ENCODE peak calls at places on chromosomes 12 and 14, in eight cellular contexts. K is body of pancreas; W is CD8-positive, alpha-beta T cell; R is stomach; P is tibial artery; C is cardiac muscle cell; O is endothelial cell of umbilical vein; Q is fibroblast of lung. A is an unnamed sample.

GRCh38 chr14:60970146-60970545 is 10.7 kb downstream of the TRMT5 start:
- DNase-seq in O (no peak), K (no peak), R (no peak), W (no peak), P (no peak), C (no peak), Q (no peak), A (no peak)

GRCh38 chr14:96255501-96256366 is at the start of gene BDKRB1:
- DNase-seq in W (no peak), O (no peak), K (no peak), C (no peak), R (no peak), P (no peak), Q (peak; percentile 92), A (no peak)

GRCh38 chr12:52867636-52868035 is 18.8 kb upstream of the KRT78 start:
- DNase-seq in C (no peak), O (peak; percentile 42), P (peak; percentile 75), Q (no peak), K (peak; percentile 65), W (peak; percentile 39), R (peak; percentile 59), A (no peak)

GRCh38 chr12:88684170-88684569 is 103.9 kb upstream of the KITLG start:
- DNase-seq in K (no peak), P (no peak), R (no peak), W (no peak), Q (no peak), O (no peak), C (no peak), A (no peak)

GRCh38 chr14:59004012-59004411 is 184.5 kb upstream of the DAAM1 start:
- DNase-seq in P (no peak), Q (no peak), W (no peak), R (no peak), O (no peak), K (no peak), C (peak; percentile 14), A (no peak)

GRCh38 chr14:32576088-32576795 is 247.1 kb downstream of the AKAP6 start:
- DNase-seq in K (peak; percentile 65), W (peak; percentile 7), O (peak; percentile 57), Q (peak; percentile 49), R (peak; percentile 39), P (no peak), C (peak; percentile 70), A (peak; percentile 26)

GRCh38 chr12:124201248-124201647 is 93.6 kb upstream of the RFLNA start:
- DNase-seq in O (no peak), C (no peak), W (no peak), P (no peak), Q (no peak), K (no peak), R (no peak), A (no peak)

GRCh38 chr14:94412671-94413638 is 24.6 kb upstream of the SERPINA1 start:
- DNase-seq in W (no peak), Q (no peak), R (peak; percentile 49), P (no peak), O (no peak), C (no peak), K (no peak), A (no peak)

GRCh38 chr14:21299562-21300130 is 19.8 kb downstream of the RPGRIP1 start:
- DNase-seq in K (no peak), P (no peak), C (no peak), O (no peak), Q (no peak), W (no peak), R (no peak), A (no peak)

GRCh38 chr12:106138646-106139421 is at the start of gene NUAK1:
- DNase-seq in R (peak; percentile 54), K (peak; percentile 68), W (no peak), P (peak; percentile 81), C (peak; percentile 87), Q (peak; percentile 84), O (peak; percentile 86), A (no peak)

GRCh38 chr12:83848702-83849101 is 1063.9 kb downstream of the SLC6A15 start:
- DNase-seq in C (no peak), P (no peak), Q (no peak), O (no peak), W (no peak), R (no peak), K (no peak), A (no peak)

GRCh38 chr12:72296389-72296788 is 24.2 kb downstream of the TRHDE start:
- DNase-seq in K (no peak), R (no peak), P (no peak), C (no peak), O (no peak), W (no peak), Q (peak; percentile 96), A (no peak)

GRCh38 chr12:57420482-57420881 is 10.4 kb downstream of the R3HDM2 start:
- DNase-seq in O (no peak), W (no peak), K (no peak), R (no peak), C (no peak), Q (no peak), P (no peak), A (no peak)

GRCh38 chr12:69331846-69332684 is 16.1 kb upstream of the LYZ start:
- DNase-seq in P (no peak), C (no peak), R (no peak), K (no peak), Q (no peak), O (no peak), W (no peak), A (no peak)

GRCh38 chr12:76666272-76666845 is 97.6 kb upstream of the ZDHHC17 start:
- DNase-seq in P (no peak), W (no peak), Q (no peak), C (no peak), O (no peak), K (no peak), R (no peak), A (peak; percentile 9)

GRCh38 chr12:19507823-19508222 is 68.5 kb downstream of the AEBP2 start:
- DNase-seq in W (no peak), O (peak; percentile 75), P (no peak), R (no peak), Q (no peak), C (no peak), K (no peak), A (no peak)

GRCh38 chr12:54723653-54724256 is 75.6 kb upstream of the DCD start:
- DNase-seq in K (no peak), W (no peak), Q (peak; percentile 0), P (no peak), C (peak; percentile 23), O (peak; percentile 24), R (no peak), A (peak; percentile 5)

GRCh38 chr14:84657866-84658385 is 872.0 kb upstream of the FLRT2 start:
- DNase-seq in K (no peak), R (no peak), W (no peak), P (no peak), Q (no peak), O (no peak), C (peak; percentile 1), A (peak; percentile 64)

GRCh38 chr12:28172434-28173030 is 17.7 kb upstream of the CCDC91 start:
- DNase-seq in O (peak; percentile 73), W (no peak), Q (peak; percentile 58), P (no peak), C (peak; percentile 36), K (peak; percentile 48), R (peak; percentile 31), A (peak; percentile 51)

GRCh38 chr14:103890836-103891666 is 37.2 kb upstream of the TDRD9 start:
- DNase-seq in C (no peak), R (peak; percentile 83), Q (no peak), O (no peak), P (no peak), K (peak; percentile 93), W (no peak), A (no peak)
- H3K27ac ChIP-seq in C (no peak overlapping the region), R (peak overlapping the region; percentile 87), Q (no peak overlapping the region), O (no peak overlapping the region), P (no peak overlapping the region), K (peak overlapping the region; percentile 92), W (no peak overlapping the region), A (no peak overlapping the region)

GRCh38 chr14:81363746-81364400 is 36.3 kb downstream of the STON2 start:
- DNase-seq in W (no peak), C (no peak), K (no peak), P (no peak), R (no peak), Q (no peak), O (no peak), A (no peak)
- H3K9me3 ChIP-seq in W (no peaks in the 10 kb centered on the region), C (no peaks in the 10 kb centered on the region), K (no peaks in the 10 kb centered on the region), P (no peaks in the 10 kb centered on the region), R (no peaks in the 10 kb centered on the region), Q (no peaks in the 10 kb centered on the region), O (no peaks in the 10 kb centered on the region), A (peaks cover 3% of the 10 kb centered on the region)

DNA sequence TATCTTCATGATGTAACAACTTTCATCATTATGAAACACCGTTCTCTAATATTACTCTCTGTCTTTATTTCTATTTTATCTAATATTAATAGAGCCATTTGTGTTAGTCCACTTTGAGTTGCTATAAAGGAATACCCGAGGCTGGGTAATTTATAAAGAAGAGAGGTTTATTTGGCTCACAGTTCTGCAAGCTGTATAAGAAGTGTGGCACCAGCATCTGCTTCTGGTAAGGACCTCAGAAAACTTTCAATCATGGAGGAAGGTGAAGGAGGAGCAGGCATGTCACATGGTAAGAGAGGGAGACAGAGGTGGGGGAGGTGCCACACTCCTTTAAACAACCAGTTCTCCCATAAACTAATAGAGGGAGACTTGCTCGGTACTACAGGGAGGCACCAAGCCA is 25.1 kb downstream of the BORCS5 start:
- DNase-seq in Q (no peak), O (no peak), P (no peak), C (no peak), W (no peak), K (no peak), R (no peak), A (no peak)
- H3K27ac ChIP-seq in Q (no peak overlapping the region), O (no peak overlapping the region), P (no peak overlapping the region), C (no peak overlapping the region), W (no peak overlapping the region), K (no peak overlapping the region), R (no peak overlapping the region), A (no peak overlapping the region)

DNA sequence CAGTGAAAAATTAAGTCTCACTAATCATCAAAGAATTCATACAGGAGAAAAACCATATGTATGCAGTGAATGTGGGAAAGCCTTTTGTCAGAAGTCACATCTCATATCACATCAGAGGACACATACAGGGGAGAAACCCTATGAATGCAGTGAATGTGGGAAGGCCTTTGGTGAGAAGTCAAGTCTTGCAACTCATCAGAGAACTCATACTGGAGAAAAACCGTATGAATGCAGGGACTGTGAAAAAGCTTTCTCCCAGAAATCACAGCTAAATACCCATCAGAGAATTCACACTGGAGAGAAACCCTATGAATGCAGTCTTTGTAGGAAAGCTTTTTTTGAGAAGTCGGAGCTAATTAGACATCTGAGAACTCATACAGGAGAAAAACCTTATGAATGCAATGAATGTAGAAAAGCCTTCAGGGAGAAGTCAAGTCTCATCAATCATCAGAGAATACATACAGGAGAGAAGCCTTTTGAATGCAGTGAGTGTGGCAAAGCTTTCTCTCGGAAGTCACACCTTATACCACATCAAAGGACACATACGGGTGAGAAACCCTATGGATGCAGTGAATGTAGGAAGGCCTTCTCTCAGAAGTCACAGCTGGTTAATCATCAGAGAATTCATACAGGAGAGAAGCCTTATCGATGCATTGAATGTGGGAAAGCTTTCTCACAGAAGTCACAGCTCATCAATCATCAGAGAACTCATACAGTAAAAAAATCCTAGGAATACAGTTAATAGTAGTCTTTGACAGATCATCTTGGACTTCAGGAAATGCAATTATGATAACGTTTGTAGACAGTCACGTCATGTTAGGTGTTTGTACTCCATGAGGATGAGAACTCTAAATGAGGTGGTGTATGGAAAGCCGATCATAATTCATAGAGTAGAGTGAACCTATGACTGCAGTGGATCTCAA is 21.2 kb downstream of the ZNF84 start:
- DNase-seq in K (no peak), R (no peak), C (no peak), P (no peak), O (peak; percentile 6), W (no peak), Q (no peak), A (no peak)
- H3K9me3 ChIP-seq in K (peaks cover 17% of the 10 kb centered on the region), R (peaks cover 97% of the 10 kb centered on the region), C (peaks cover 48% of the 10 kb centered on the region), P (peaks cover 97% of the 10 kb centered on the region), O (peaks cover 48% of the 10 kb centered on the region), W (peaks cover 81% of the 10 kb centered on the region), Q (peaks cover 16% of the 10 kb centered on the region), A (peaks cover 66% of the 10 kb centered on the region)

GRCh38 chr12:80041071-80041470 is 58.3 kb upstream of the OTOGL start:
- DNase-seq in Q (no peak), O (no peak), K (no peak), C (no peak), R (no peak), P (no peak), W (no peak), A (no peak)
- H3K27ac ChIP-seq in Q (no peak overlapping the region), O (no peak overlapping the region), K (no peak overlapping the region), C (no peak overlapping the region), R (no peak overlapping the region), P (peak overlapping the region; percentile 72), W (no peak overlapping the region), A (no peak overlapping the region)

A was measured in SJCRH30.